ENCODE peak calls at places on chromosomes 3 and 15, in ten cellular contexts. I is ovary, J is GM12865, Z is KBM-7, E is AG04450, C is fibroblast of gingiva, M is AML-193, R is activated T-cell treated with anti-CD3 and anti-CD28 coated beads for 1 hour, Y is RCC 7860, B is HT-29. S is an unnamed sample.

GRCh38 chr3:42537350-42537749 is 34.9 kb downstream of the VIPR1 start:
- DNase-seq in J (no peak), E (no peak), M (no peak), C (peak; percentile 84), B (no peak), Y (no peak), I (no peak), R (no peak), Z (no peak), S (no peak)

GRCh38 chr15:84919268-84919667 is 34.8 kb downstream of the SLC28A1 start:
- DNase-seq in C (no peak), E (no peak), M (no peak), Z (no peak), I (no peak), Y (no peak), B (no peak), R (no peak), J (no peak), S (no peak)

GRCh38 chr15:63274427-63274826 is 3.0 kb upstream of the APH1B start:
- DNase-seq in M (no peak), I (no peak), Z (peak; percentile 55), Y (no peak), J (no peak), E (no peak), C (no peak), R (no peak), B (no peak), S (no peak)

GRCh38 chr3:126113238-126113555 is 29.3 kb upstream of the SLC41A3 start:
- DNase-seq in R (no peak), E (no peak), I (peak; percentile 10), M (no peak), J (no peak), B (no peak), Y (no peak), Z (no peak), C (no peak), S (no peak)

GRCh38 chr15:41559489-41560177 is 621 bp downstream of the TYRO3 start:
- DNase-seq in J (no peak), B (peak; percentile 19), Y (no peak), E (no peak), Z (peak; percentile 16), R (no peak), C (no peak), I (peak; percentile 58), M (peak; percentile 6), S (no peak)

GRCh38 chr15:82538961-82539689 is 1.1 kb downstream of the RPS17 start:
- DNase-seq in C (no peak), J (no peak), M (no peak), E (no peak), Y (peak; percentile 8), I (no peak), B (peak; percentile 16), R (no peak), Z (peak; percentile 44), S (no peak)

GRCh38 chr3:50486219-50486888 is 17.1 kb downstream of the CACNA2D2 start:
- DNase-seq in Y (peak; percentile 10), Z (no peak), E (no peak), R (no peak), B (no peak), M (no peak), J (no peak), I (no peak), C (no peak), S (no peak)

GRCh38 chr15:96183020-96183926 is 147.2 kb upstream of the NR2F2 start:
- DNase-seq in I (no peak), C (no peak), M (no peak), E (no peak), Y (no peak), B (no peak), Z (no peak), R (no peak), J (no peak), S (no peak)

GRCh38 chr3:72338082-72338941 is 509.9 kb downstream of the SHQ1 start:
- DNase-seq in Y (peak; percentile 16), I (no peak), E (no peak), R (no peak), M (no peak), C (no peak), J (no peak), Z (no peak), B (no peak), S (no peak)

GRCh38 chr3:5136619-5137429 is 14.7 kb downstream of the ARL8B start:
- DNase-seq in Z (peak; percentile 87), E (no peak), B (peak; percentile 1), I (no peak), M (peak; percentile 73), C (peak; percentile 42), J (peak; percentile 83), Y (no peak), R (no peak), S (peak; percentile 29)

GRCh38 chr15:65887565-65887964 is 18.3 kb downstream of the RAB11A start:
- DNase-seq in Z (no peak), E (no peak), C (no peak), M (no peak), B (no peak), J (no peak), I (no peak), Y (no peak), R (no peak), S (no peak)

GRCh38 chr3:160754855-160755747 is 930 bp upstream of the PPM1L start:
- DNase-seq in E (peak; percentile 68), Y (peak; percentile 73), I (peak; percentile 92), M (peak; percentile 90), B (peak; percentile 95), J (peak; percentile 95), Z (peak; percentile 94), R (peak; percentile 87), C (peak; percentile 93), S (peak; percentile 92)

GRCh38 chr15:68791431-68792283 is 29.0 kb downstream of the ANP32A start:
- DNase-seq in Z (peak; percentile 65), C (no peak), R (peak; percentile 18), J (peak; percentile 91), Y (no peak), E (no peak), M (peak; percentile 9), I (no peak), B (no peak), S (no peak)

GRCh38 chr3:15269091-15269989 is 63.0 kb downstream of the SH3BP5 start:
- DNase-seq in E (peak; percentile 76), I (peak; percentile 89), R (peak; percentile 73), Z (peak; percentile 90), M (peak; percentile 95), B (peak; percentile 60), Y (peak; percentile 97), J (peak; percentile 94), C (peak; percentile 87), S (peak; percentile 77)

GRCh38 chr3:53506110-53506762 is 11.8 kb downstream of the CACNA1D start:
- DNase-seq in J (no peak), I (no peak), M (no peak), B (peak; percentile 63), C (no peak), R (no peak), E (no peak), Z (no peak), Y (no peak), S (no peak)

GRCh38 chr3:190696777-190697501 is 165.6 kb downstream of the GMNC start:
- DNase-seq in R (no peak), C (peak; percentile 34), Z (peak; percentile 72), Y (no peak), E (no peak), I (no peak), M (peak; percentile 51), J (peak; percentile 51), B (peak; percentile 61), S (no peak)

GRCh38 chr3:86782271-86782670 is 208.7 kb downstream of the VGLL3 start:
- DNase-seq in R (no peak), Z (no peak), E (no peak), Y (no peak), C (no peak), B (no peak), J (no peak), I (no peak), M (no peak), S (no peak)

S was measured in GDM1.